ENCODE peak calls at places on chromosomes 5 and 9, in six cellular contexts. S, W, X, O, D and R are unnamed samples.
A peak's percentile ranks its signal among the peaks of the same experiment; 100 is the strongest.

GRCh38 chr5:136084698-136085097 is 47.9 kb upstream of the SMAD5 start:
- DNase-seq in X (peak; percentile 76), W (no peak), S (no peak), D (no peak), O (no peak), R (no peak)

GRCh38 chr5:149532413-149532812 is 18.8 kb downstream of the CSNK1A1 start:
- DNase-seq in S (no peak), W (no peak), D (no peak), O (no peak), X (no peak), R (no peak)

GRCh38 chr9:129069825-129070473 is 11.0 kb upstream of the DOLPP1 start:
- DNase-seq in O (no peak), X (no peak), D (no peak), W (no peak), S (no peak), R (no peak)

GRCh38 chr9:133075925-133076324 is 14.1 kb downstream of the CEL start:
- DNase-seq in X (peak; percentile 80), O (no peak), D (peak; percentile 36), S (no peak), W (no peak), R (peak; percentile 92)

GRCh38 chr5:73119492-73120157 is 750 bp upstream of the TMEM171 start:
- DNase-seq in O (no peak), D (peak; percentile 30), S (no peak), W (peak; percentile 50), X (no peak), R (no peak)

GRCh38 chr5:83096660-83097334 is 19.4 kb downstream of the XRCC4 start:
- DNase-seq in D (peak; percentile 27), W (no peak), S (no peak), O (no peak), X (no peak), R (peak; percentile 66)

GRCh38 chr9:136603216-136603615 is 57.4 kb upstream of the NOTCH1 start:
- DNase-seq in X (no peak), W (no peak), S (no peak), O (no peak), D (no peak), R (no peak)

GRCh38 chr5:2727620-2728019 is 23.9 kb downstream of the IRX2 start:
- DNase-seq in D (no peak), X (no peak), W (no peak), O (no peak), S (no peak), R (no peak)

GRCh38 chr9:88237454-88238280 is 99.4 kb upstream of the SPATA31C2 start:
- DNase-seq in S (no peak), W (no peak), X (peak; percentile 3), O (no peak), D (no peak), R (no peak)

GRCh38 chr9:137095664-137096517 is 9.1 kb downstream of the MAN1B1 start:
- DNase-seq in O (no peak), D (no peak), X (no peak), W (no peak), S (peak; percentile 90), R (no peak)

GRCh38 chr5:178453224-178453623 is 137.0 kb downstream of the COL23A1 start:
- DNase-seq in W (no peak), O (no peak), S (no peak), D (peak; percentile 42), X (no peak), R (peak; percentile 9)